ENCODE peak calls at places on chromosomes 2 and 18, in four cellular contexts. E is HepG2, F is IMR-90, P is DND-41. K is an unnamed sample. For H3K4me1, the result is how much of the 10 kb centered on the place peaks cover.

GRCh38 chr2:201669865-201670264 is 26.6 kb upstream of the TMEM237 start:
- DNase-seq in E (no peak), F (no peak), P (no peak), K (no peak)

GRCh38 chr2:217878865-217879595 is 123.8 kb downstream of the TNS1 start:
- DNase-seq in E (no peak), F (no peak), P (no peak), K (no peak)

GRCh38 chr2:96507957-96508520 is 2.9 kb upstream of the NEURL3 start:
- DNase-seq in E (peak), F (peak), P (peak), K (peak)

GRCh38 chr18:55699233-55699765 is 111.3 kb upstream of the TCF4 start:
- DNase-seq in E (no peak), F (no peak), P (no peak), K (peak)

GRCh38 chr2:166373951-166374350 is 1.8 kb downstream of the SCN9A start:
- DNase-seq in E (peak), F (peak), P (no peak), K (peak)

GRCh38 chr2:69483024-69483423 is 45.8 kb upstream of the NFU1 start:
- DNase-seq in E (no peak), F (no peak), P (no peak), K (no peak)

GRCh38 chr18:48619501-48619900 is 80.7 kb downstream of the CTIF start:
- DNase-seq in E (no peak), F (no peak), P (no peak), K (no peak)

GRCh38 chr18:59063300-59063895 is 76.3 kb upstream of the SEC11C start:
- DNase-seq in E (no peak), F (no peak), P (no peak), K (no peak)

GRCh38 chr18:32542221-32542798 is 71.6 kb upstream of the GAREM1 start:
- DNase-seq in E (no peak), F (peak), P (no peak), K (peak)

GRCh38 chr2:18721038-18721922 is 131.9 kb upstream of the NT5C1B start:
- DNase-seq in E (no peak), F (peak), P (no peak), K (peak)

GRCh38 chr2:181311841-181312240 is 145.3 kb upstream of the ITGA4 start:
- DNase-seq in E (no peak), F (no peak), P (no peak), K (no peak)

GRCh38 chr2:159119652-159120257 is 151.3 kb downstream of the TANC1 start:
- DNase-seq in E (no peak), F (peak), P (peak), K (peak)

DNA sequence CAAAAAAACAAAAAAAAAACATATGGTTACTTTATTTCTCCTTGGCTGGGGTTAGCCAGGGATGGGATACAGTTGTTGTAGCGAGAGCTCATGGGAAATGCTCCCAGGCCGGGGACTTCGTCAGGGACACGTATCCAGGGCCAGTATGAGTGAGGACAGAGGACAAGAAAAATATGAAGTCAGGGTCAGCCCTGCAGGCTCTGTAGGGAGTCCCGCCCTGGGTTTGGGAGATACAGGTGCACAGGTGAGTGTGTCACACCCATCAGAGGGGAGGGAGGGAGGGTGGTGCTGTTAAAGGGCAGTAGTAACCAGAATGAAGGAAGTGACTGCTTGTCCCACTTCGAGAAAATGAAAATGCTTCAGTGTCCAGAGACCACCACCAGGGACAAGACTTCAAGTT is 55.6 kb upstream of the RBM44 start:
- DNase-seq in E (no peak), F (no peak), P (no peak), K (no peak)
- H3K9ac ChIP-seq in E (peak), F (no peak), P (no peak), K (no peak)

GRCh38 chr18:12857991-12858544 is 26.0 kb downstream of the PTPN2 start:
- DNase-seq in E (no peak), F (no peak), P (no peak), K (no peak)

GRCh38 chr18:12855886-12856285 is 28.2 kb downstream of the PTPN2 start:
- DNase-seq in E (no peak), F (no peak), P (no peak), K (no peak)

GRCh38 chr18:12858961-12859360 is 25.1 kb downstream of the PTPN2 start:
- DNase-seq in E (no peak), F (no peak), P (no peak), K (no peak)

GRCh38 chr18:12860530-12860929 is 23.5 kb downstream of the PTPN2 start:
- DNase-seq in E (no peak), F (no peak), P (no peak), K (no peak)

GRCh38 chr18:12857215-12857924 is 26.7 kb downstream of the PTPN2 start:
- DNase-seq in E (no peak), F (no peak), P (peak), K (no peak)
- H3K4me1 ChIP-seq in E (under half), F (under half), P (half or more), K (under half)

DNA sequence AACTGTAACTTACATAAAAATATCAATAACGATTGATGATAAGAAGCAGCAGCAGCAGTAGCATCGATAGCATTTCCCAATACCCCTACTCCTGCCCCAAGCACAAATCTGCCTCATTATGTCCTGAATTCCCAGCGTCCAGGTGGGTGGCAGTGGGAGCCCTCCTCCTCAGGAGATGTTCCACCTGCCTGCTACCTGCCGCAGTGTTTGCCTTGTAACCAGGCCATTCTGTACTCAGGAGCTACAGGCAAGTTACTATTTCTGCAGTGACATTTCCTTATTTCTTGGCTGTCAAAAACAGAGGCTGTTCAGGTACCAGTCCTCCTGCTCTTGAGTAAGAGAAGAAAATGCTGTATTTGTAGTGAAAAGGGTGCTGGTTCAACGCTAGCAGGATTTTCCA is 236.4 kb downstream of the CNTNAP5 start:
- DNase-seq in E (no peak), F (no peak), P (no peak), K (no peak)
- H3K4me3 ChIP-seq in E (no peak), F (no peak), P (no peak), K (no peak)

GRCh38 chr18:63141777-63142176 is 177.8 kb downstream of the BCL2 start:
- DNase-seq in E (no peak), F (no peak), P (no peak), K (no peak)
- H3K9ac ChIP-seq in E (no peak), F (no peak), P (no peak), K (no peak)

DNA sequence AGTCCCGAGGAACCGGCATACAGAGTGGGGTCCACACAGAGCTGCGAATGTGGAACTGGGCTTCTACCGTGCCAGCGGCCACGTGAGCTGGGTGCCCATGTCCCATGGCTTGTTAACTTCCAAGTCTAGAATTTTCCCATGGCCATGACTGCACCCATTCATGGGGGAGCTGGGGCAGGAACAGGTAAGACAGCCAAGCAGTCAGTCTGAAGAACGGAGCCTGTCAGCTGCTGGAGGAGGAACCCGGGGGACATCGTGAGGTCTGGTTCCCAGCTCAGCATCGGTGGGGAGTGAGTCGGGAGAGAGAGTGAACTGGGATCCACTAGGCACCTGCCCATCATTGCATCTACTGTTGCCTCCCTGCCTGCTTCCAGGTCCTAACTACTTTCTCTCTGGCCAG is 86.9 kb downstream of the SH3RF3 start:
- DNase-seq in E (no peak), F (no peak), P (no peak), K (no peak)
- H3K4me1 ChIP-seq in E (under half), F (under half), P (under half), K (under half)

DNA sequence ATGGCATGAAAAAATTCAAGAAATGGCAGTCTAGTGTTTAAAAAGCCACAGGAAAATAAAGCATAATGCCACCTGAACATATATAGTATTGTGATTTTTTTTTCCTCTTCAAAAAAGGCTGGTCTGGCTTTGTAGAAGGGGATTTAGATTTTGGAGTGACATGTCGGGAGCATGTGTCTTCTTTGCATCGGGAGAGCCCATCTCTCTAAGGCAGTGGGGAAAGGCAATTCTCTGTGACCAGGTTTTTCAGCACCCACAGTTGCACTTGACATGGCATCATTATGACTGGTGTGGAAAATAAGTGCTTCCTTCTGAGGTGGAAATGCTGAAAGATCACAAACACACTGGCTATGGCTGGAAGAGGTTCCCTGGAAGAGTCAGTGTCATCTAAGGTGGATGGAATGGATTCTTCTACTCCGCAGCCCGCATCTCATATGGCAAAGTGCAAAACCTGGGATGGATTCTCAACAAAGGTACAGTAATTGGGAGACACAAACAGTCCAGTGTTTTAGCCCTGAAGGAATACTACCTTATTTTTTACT is 172.5 kb downstream of the AGAP1 start:
- DNase-seq in E (peak), F (peak), P (peak), K (peak)
- H3K4me3 ChIP-seq in E (peak), F (peak), P (no peak), K (peak)

DNA sequence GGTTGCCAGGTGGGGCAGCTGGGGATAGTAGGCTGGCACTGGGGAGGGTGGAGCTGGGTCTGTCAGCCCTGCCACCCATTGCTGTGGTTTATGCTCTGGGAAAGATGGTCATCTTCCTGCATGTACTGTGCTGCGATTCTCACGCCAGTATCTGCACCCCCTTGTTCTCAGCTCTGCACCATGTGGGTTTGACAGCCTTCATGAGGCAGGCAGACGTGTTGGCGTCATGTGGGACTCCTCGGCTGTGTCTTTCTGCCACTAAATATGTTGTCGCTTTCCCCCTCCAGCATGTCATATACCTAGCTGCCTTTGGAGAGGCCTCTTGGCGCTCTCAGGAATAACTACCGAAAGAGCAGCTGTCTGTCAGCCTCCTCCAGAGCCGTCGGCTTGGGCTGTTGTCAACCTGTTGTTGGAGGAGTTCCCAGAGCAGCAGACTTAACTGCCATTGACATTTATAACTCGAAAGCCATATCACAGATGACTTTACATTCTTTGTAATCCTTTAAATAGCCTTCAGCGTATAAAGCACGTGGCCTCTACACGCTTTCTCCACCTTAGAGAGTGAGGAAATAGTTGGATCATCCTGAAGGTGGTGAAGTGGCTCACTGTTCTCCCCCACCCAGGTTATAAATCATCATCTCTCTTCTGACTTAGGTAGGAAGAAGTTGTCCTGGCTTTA is 80.4 kb upstream of the MGAT5 start:
- DNase-seq in E (no peak), F (no peak), P (no peak), K (no peak)
- H3K9ac ChIP-seq in E (no peak), F (no peak), P (no peak), K (no peak)

GRCh38 chr18:49730951-49731391 is 82.4 kb downstream of the ACAA2 start:
- DNase-seq in E (no peak), F (no peak), P (no peak), K (no peak)
- H3K4me1 ChIP-seq in E (under half), F (under half), P (under half), K (under half)